ENCODE peak calls at places on chromosomes 11 and 22, in four cellular contexts. N, C, Q and O are unnamed samples.

GRCh38 chr11:26512196-26512595 is 59.9 kb downstream of the MUC15 start:
- DNase-seq in N (no peak), C (no peak), Q (no peak), O (no peak)

GRCh38 chr11:74024630-74025029 is 15.7 kb upstream of the UCP3 start:
- DNase-seq in N (no peak), C (no peak), Q (peak), O (peak)

GRCh38 chr22:49705631-49706352 is 121.9 kb downstream of the BRD1 start:
- DNase-seq in N (no peak), C (no peak), Q (no peak), O (no peak)

GRCh38 chr22:39690901-39691620 is 120.5 kb downstream of the CACNA1I start:
- DNase-seq in N (no peak), C (no peak), Q (no peak), O (no peak)

GRCh38 chr11:34185926-34186841 is 80.8 kb downstream of the NAT10 start:
- DNase-seq in N (no peak), C (no peak), Q (no peak), O (no peak)

GRCh38 chr11:45803981-45804805 is 756 bp upstream of the SLC35C1 start:
- DNase-seq in N (peak), C (peak), Q (no peak), O (peak)

GRCh38 chr11:122578168-122578825 is 77.2 kb upstream of the UBASH3B start:
- DNase-seq in N (peak), C (peak), Q (no peak), O (no peak)

GRCh38 chr11:72746821-72747220 is 5.4 kb downstream of the ARAP1 start:
- DNase-seq in N (no peak), C (no peak), Q (no peak), O (no peak)

GRCh38 chr11:64131657-64132387 is 34.1 kb downstream of the MACROD1 start:
- DNase-seq in N (no peak), C (no peak), Q (no peak), O (no peak)

GRCh38 chr11:117701781-117702180 is 95.2 kb downstream of the DSCAML1 start:
- DNase-seq in N (no peak), C (no peak), Q (no peak), O (no peak)

GRCh38 chr11:57406337-57406904 is 16.0 kb upstream of the PRG2 start:
- DNase-seq in N (no peak), C (peak), Q (no peak), O (peak)

GRCh38 chr11:62145261-62145871 is 21.6 kb downstream of the INCENP start:
- DNase-seq in N (no peak), C (no peak), Q (no peak), O (no peak)

GRCh38 chr22:35312198-35313059 is 12.7 kb downstream of the TOM1 start:
- DNase-seq in N (no peak), C (peak), Q (peak), O (peak)

GRCh38 chr11:111019931-111020381 is 225.6 kb upstream of the POU2AF2 start:
- DNase-seq in N (no peak), C (no peak), Q (no peak), O (peak)

GRCh38 chr11:95156916-95157568 is 67.4 kb downstream of the ENDOD1 start:
- DNase-seq in N (no peak), C (no peak), Q (no peak), O (peak)

GRCh38 chr11:27471067-27471587 is 1.5 kb downstream of the LGR4 start:
- DNase-seq in N (no peak), C (no peak), Q (no peak), O (no peak)

GRCh38 chr11:13427440-13427839 is 35.6 kb downstream of the BTBD10 start:
- DNase-seq in N (no peak), C (no peak), Q (no peak), O (no peak)

GRCh38 chr22:36295247-36295646 is 42.3 kb downstream of the APOL1 start:
- DNase-seq in N (no peak), C (no peak), Q (no peak), O (no peak)

GRCh38 chr11:126414615-126415014 is 59.1 kb downstream of the ST3GAL4 start:
- DNase-seq in N (no peak), C (no peak), Q (no peak), O (no peak)

GRCh38 chr11:132888226-132888625 is 644.1 kb downstream of the OPCML start:
- DNase-seq in N (no peak), C (no peak), Q (no peak), O (peak)

GRCh38 chr11:26837154-26837553 is 115.3 kb upstream of the SLC5A12 start:
- DNase-seq in N (no peak), C (no peak), Q (no peak), O (no peak)

GRCh38 chr11:83002047-83002446 is 69.7 kb downstream of the RAB30 start:
- DNase-seq in N (no peak), C (no peak), Q (no peak), O (peak)

GRCh38 chr11:9057888-9058287 is 33.5 kb downstream of the SCUBE2 start:
- DNase-seq in N (no peak), C (no peak), Q (no peak), O (no peak)

GRCh38 chr22:24510694-24511625 is 15.8 kb downstream of the UPB1 start:
- DNase-seq in N (peak), C (no peak), Q (peak), O (peak)

GRCh38 chr22:23305922-23306374 is 125.6 kb downstream of the BCR start:
- DNase-seq in N (no peak), C (no peak), Q (peak), O (peak)

GRCh38 chr11:60316317-60316716 is 10.7 kb upstream of the MS4A6E start:
- DNase-seq in N (no peak), C (peak), Q (no peak), O (no peak)

GRCh38 chr11:130674686-130675085 is 226.2 kb downstream of the ADAMTS15 start:
- DNase-seq in N (no peak), C (no peak), Q (no peak), O (peak)

GRCh38 chr11:36619502-36619901 is 21.5 kb upstream of the RAG2 start:
- DNase-seq in N (no peak), C (peak), Q (no peak), O (no peak)

DNA sequence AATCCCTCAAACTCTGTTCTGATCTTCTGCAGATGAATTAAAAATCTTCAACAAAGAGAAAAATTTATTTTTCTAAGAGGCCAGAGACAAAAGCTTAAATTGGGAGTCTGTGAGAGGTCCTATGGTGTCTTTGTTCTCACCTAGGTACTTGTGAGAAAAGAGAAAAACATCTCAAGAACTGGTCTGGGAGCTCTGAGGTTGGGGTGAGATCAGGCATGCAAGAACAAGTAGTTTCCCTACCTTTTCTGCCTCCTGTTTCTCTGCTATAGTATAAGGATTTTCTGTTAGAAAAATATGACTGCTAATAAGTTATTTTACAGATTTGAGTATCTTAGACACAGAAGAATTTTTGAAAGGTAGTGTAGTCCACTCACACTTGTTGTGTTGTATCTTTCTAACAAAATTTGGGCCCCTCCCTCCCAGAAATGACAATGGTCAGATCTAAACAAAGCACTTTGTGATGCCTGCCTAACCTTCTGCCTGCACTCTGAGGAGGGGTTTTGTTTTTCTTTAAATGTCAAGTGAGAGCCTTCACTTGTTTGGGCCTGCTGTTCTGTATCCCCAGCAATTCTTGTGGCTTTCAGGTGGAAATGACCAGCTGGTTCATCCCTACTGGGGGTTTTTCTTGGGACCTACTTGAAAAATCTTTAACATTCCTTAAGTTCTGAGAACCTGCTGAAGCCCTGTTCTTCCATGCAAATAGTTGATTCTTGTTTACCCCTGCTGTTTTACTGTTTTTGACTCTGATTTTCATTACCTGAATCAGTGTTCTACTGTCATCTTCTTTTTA is 13.6 kb upstream of the OR51S1 start:
- DNase-seq in N (no peak), C (no peak), Q (no peak), O (no peak)
- H3K4me3 ChIP-seq in N (no peak), C (no peak), Q (no peak), O (no peak)

GRCh38 chr11:35418847-35419712 is at the start of gene SLC1A2:
- DNase-seq in N (no peak), C (no peak), Q (no peak), O (peak)
- TF ChIP-seq CTCF in N (no peak), C (no peak), Q (no peak), O (no peak)

GRCh38 chr22:45007247-45007945 is 2.4 kb downstream of the PHF21B start:
- DNase-seq in N (no peak), C (no peak), Q (no peak), O (no peak)

GRCh38 chr22:45008853-45009751 is 703 bp downstream of the PHF21B start:
- DNase-seq in N (peak), C (no peak), Q (no peak), O (no peak)

GRCh38 chr22:45009881-45010531 is at the start of gene PHF21B:
- DNase-seq in N (peak), C (peak), Q (no peak), O (peak)

GRCh38 chr22:45006873-45007246 is 2.9 kb downstream of the PHF21B start:
- DNase-seq in N (no peak), C (no peak), Q (no peak), O (no peak)

GRCh38 chr22:45007946-45008852 is 1.6 kb downstream of the PHF21B start:
- DNase-seq in N (no peak), C (no peak), Q (no peak), O (no peak)
- H3K4me3 ChIP-seq in N (peak), C (no peak), Q (peak), O (no peak)

GRCh38 chr11:124891390-124891861 is 6.2 kb downstream of the ROBO4 start:
- DNase-seq in N (no peak), C (no peak), Q (no peak), O (no peak)
- TF ChIP-seq CTCF in N (no peak), C (no peak), Q (peak), O (no peak)